ENCODE peak calls at places on chromosomes 13 and 19, in four cellular contexts. S is RCC 7860; T is activated CD8-positive, alpha-beta T cell treated with anti-CD3 and anti-CD28 coated beads, Interleukin-2, amount 10 ng/mL, durations not matched to agents 7 days and 5 days; G is NCI-H345. E is an unnamed sample.

GRCh38 chr19:3357731-3358391 is 8.5 kb upstream of the NFIC start:
- DNase-seq in S (no peak), T (no peak), G (no peak), E (no peak)

GRCh38 chr13:90171649-90172048 is 1175.8 kb upstream of the MIR17HG start:
- DNase-seq in S (no peak), T (no peak), G (no peak), E (no peak)

GRCh38 chr19:9641810-9642209 is 20.8 kb upstream of the ZNF561 start:
- DNase-seq in G (no peak), S (no peak), T (no peak), E (no peak)

GRCh38 chr19:47719047-47719885 is 6.0 kb downstream of the EHD2 start:
- DNase-seq in T (no peak), G (no peak), S (peak; percentile 52), E (peak; percentile 98)

GRCh38 chr13:88086577-88086976 is 415.4 kb downstream of the SLITRK5 start:
- DNase-seq in G (no peak), S (peak; percentile 20), T (no peak), E (no peak)

GRCh38 chr13:113305208-113305607 is 8.2 kb downstream of the LAMP1 start:
- DNase-seq in T (no peak), G (no peak), S (peak; percentile 64), E (peak; percentile 16)

GRCh38 chr19:13089139-13089856 is 13.4 kb downstream of the LYL1 start:
- DNase-seq in T (peak; percentile 49), S (no peak), G (no peak), E (no peak)

GRCh38 chr19:29379257-29379986 is 146.4 kb upstream of the VSTM2B start:
- DNase-seq in S (no peak), G (no peak), T (peak; percentile 7), E (no peak)

GRCh38 chr13:98466634-98467236 is 110.2 kb downstream of the STK24 start:
- DNase-seq in T (peak; percentile 48), G (peak; percentile 17), S (peak; percentile 7), E (no peak)

GRCh38 chr13:30103161-30103858 is 204.0 kb downstream of the KATNAL1 start:
- DNase-seq in T (no peak), S (no peak), G (no peak), E (no peak)

GRCh38 chr19:38691938-38692457 is 44.5 kb downstream of the ACTN4 start:
- DNase-seq in G (no peak), T (no peak), S (peak; percentile 95), E (peak; percentile 99)

GRCh38 chr13:31538067-31539042 is 201.0 kb upstream of the RXFP2 start:
- DNase-seq in S (peak; percentile 19), G (peak; percentile 7), T (no peak), E (no peak)

GRCh38 chr13:113153810-113154748 is 4.4 kb upstream of the PROZ start:
- DNase-seq in S (no peak), T (peak; percentile 54), G (peak; percentile 75), E (no peak)

GRCh38 chr13:42754801-42755513 is 26.4 kb upstream of the FAM216B start:
- DNase-seq in G (no peak), T (no peak), S (no peak), E (no peak)

GRCh38 chr13:49627831-49628652 is at the start of gene ARL11:
- DNase-seq in G (no peak), S (no peak), T (peak; percentile 70), E (no peak)

GRCh38 chr19:10520652-10521318 is 3.5 kb upstream of the S1PR5 start:
- DNase-seq in T (no peak), S (no peak), G (peak; percentile 18), E (no peak)

GRCh38 chr13:113969973-113970611 is 3.8 kb downstream of the C13orf46 start:
- DNase-seq in S (no peak), G (no peak), T (no peak), E (no peak)

GRCh38 chr19:3707868-3708206 is 347 bp upstream of the TJP3 start:
- DNase-seq in G (no peak), S (no peak), T (no peak), E (no peak)

GRCh38 chr13:20969182-20969581 is 66.6 kb upstream of the XPO4 start:
- DNase-seq in G (no peak), T (no peak), S (peak; percentile 61), E (peak; percentile 18)

GRCh38 chr13:20702530-20702929 is 969 bp upstream of the IL17D start:
- DNase-seq in T (no peak), G (no peak), S (no peak), E (no peak)

GRCh38 chr19:13623686-13624405 is 117.6 kb upstream of the CACNA1A start:
- DNase-seq in S (no peak), G (peak; percentile 57), T (no peak), E (no peak)